ENCODE peak calls at places on chromosomes 2 and 18, in five cellular contexts. One of them, this sample, is unnamed.

GRCh38 chr2:172090044-172090946 is 5.0 kb downstream of the DLX1 start:
- DNase-seq in IMR-90: no peak
- DNase-seq in tibial nerve: no peak
- DNase-seq in CD4-positive, alpha-beta T cell: no peak
- DNase-seq in dorsolateral prefrontal cortex: no peak
- DNase-seq in this sample: no peak

GRCh38 chr2:222904557-222905258 is 43.9 kb downstream of the ACSL3 start:
- DNase-seq in IMR-90: peak
- DNase-seq in tibial nerve: no peak
- DNase-seq in CD4-positive, alpha-beta T cell: no peak
- DNase-seq in dorsolateral prefrontal cortex: no peak
- DNase-seq in this sample: no peak

GRCh38 chr18:44945847-44946490 is 265.3 kb downstream of the SETBP1 start:
- DNase-seq in IMR-90: no peak
- DNase-seq in tibial nerve: no peak
- DNase-seq in CD4-positive, alpha-beta T cell: no peak
- DNase-seq in dorsolateral prefrontal cortex: no peak
- DNase-seq in this sample: no peak

GRCh38 chr2:201407265-201407664 is 44.0 kb downstream of the TRAK2 start:
- DNase-seq in IMR-90: peak
- DNase-seq in tibial nerve: no peak
- DNase-seq in CD4-positive, alpha-beta T cell: no peak
- DNase-seq in dorsolateral prefrontal cortex: no peak
- DNase-seq in this sample: no peak

GRCh38 chr2:188665196-188665595 is 309.0 kb upstream of the COL3A1 start:
- DNase-seq in IMR-90: peak
- DNase-seq in tibial nerve: no peak
- DNase-seq in CD4-positive, alpha-beta T cell: no peak
- DNase-seq in dorsolateral prefrontal cortex: no peak
- DNase-seq in this sample: no peak

GRCh38 chr18:79608535-79608934 is 71.1 kb upstream of the CTDP1 start:
- DNase-seq in IMR-90: no peak
- DNase-seq in tibial nerve: no peak
- DNase-seq in CD4-positive, alpha-beta T cell: no peak
- DNase-seq in dorsolateral prefrontal cortex: peak
- DNase-seq in this sample: no peak

GRCh38 chr18:79519751-79520472 is 124.2 kb downstream of the NFATC1 start:
- DNase-seq in IMR-90: peak
- DNase-seq in tibial nerve: no peak
- DNase-seq in CD4-positive, alpha-beta T cell: peak
- DNase-seq in dorsolateral prefrontal cortex: no peak
- DNase-seq in this sample: no peak

GRCh38 chr2:40202798-40203400 is 249.0 kb downstream of the SLC8A1 start:
- DNase-seq in IMR-90: peak
- DNase-seq in tibial nerve: no peak
- DNase-seq in CD4-positive, alpha-beta T cell: no peak
- DNase-seq in dorsolateral prefrontal cortex: no peak
- DNase-seq in this sample: no peak

GRCh38 chr2:97354576-97354975 is 235.1 kb downstream of the ANKRD36B start:
- DNase-seq in IMR-90: no peak
- DNase-seq in tibial nerve: no peak
- DNase-seq in CD4-positive, alpha-beta T cell: no peak
- DNase-seq in dorsolateral prefrontal cortex: no peak
- DNase-seq in this sample: no peak

GRCh38 chr2:138000796-138001195 is 36.5 kb downstream of the HNMT start:
- DNase-seq in IMR-90: no peak
- DNase-seq in tibial nerve: no peak
- DNase-seq in CD4-positive, alpha-beta T cell: no peak
- DNase-seq in dorsolateral prefrontal cortex: no peak
- DNase-seq in this sample: no peak

GRCh38 chr2:19811186-19811585 is 90.6 kb downstream of the TTC32 start:
- DNase-seq in IMR-90: no peak
- DNase-seq in tibial nerve: no peak
- DNase-seq in CD4-positive, alpha-beta T cell: no peak
- DNase-seq in dorsolateral prefrontal cortex: no peak
- DNase-seq in this sample: no peak

GRCh38 chr18:46155652-46156051 is 51.5 kb downstream of the HAUS1 start:
- DNase-seq in IMR-90: peak
- DNase-seq in tibial nerve: no peak
- DNase-seq in CD4-positive, alpha-beta T cell: peak
- DNase-seq in dorsolateral prefrontal cortex: no peak
- DNase-seq in this sample: no peak

GRCh38 chr2:159725713-159726112 is 13.4 kb downstream of the MARCHF7 start:
- DNase-seq in IMR-90: no peak
- DNase-seq in tibial nerve: no peak
- DNase-seq in CD4-positive, alpha-beta T cell: no peak
- DNase-seq in dorsolateral prefrontal cortex: no peak
- DNase-seq in this sample: no peak

GRCh38 chr2:170434900-170435640 is 257.1 kb downstream of the MYO3B start:
- DNase-seq in IMR-90: no peak
- DNase-seq in tibial nerve: no peak
- DNase-seq in CD4-positive, alpha-beta T cell: no peak
- DNase-seq in dorsolateral prefrontal cortex: no peak
- DNase-seq in this sample: no peak

GRCh38 chr18:13566941-13567762 is 159.2 kb downstream of the FAM210A start:
- DNase-seq in IMR-90: no peak
- DNase-seq in tibial nerve: peak
- DNase-seq in CD4-positive, alpha-beta T cell: no peak
- DNase-seq in dorsolateral prefrontal cortex: peak
- DNase-seq in this sample: peak

GRCh38 chr2:64766841-64767669 is 113.3 kb upstream of the SERTAD2 start:
- DNase-seq in IMR-90: peak
- DNase-seq in tibial nerve: no peak
- DNase-seq in CD4-positive, alpha-beta T cell: no peak
- DNase-seq in dorsolateral prefrontal cortex: no peak
- DNase-seq in this sample: no peak

GRCh38 chr2:209425082-209426071 is 1.5 kb downstream of the MAP2 start:
- DNase-seq in IMR-90: peak
- DNase-seq in tibial nerve: no peak
- DNase-seq in CD4-positive, alpha-beta T cell: no peak
- DNase-seq in dorsolateral prefrontal cortex: peak
- DNase-seq in this sample: no peak

GRCh38 chr2:27960237-27960912 is 69.8 kb downstream of the BABAM2 start:
- DNase-seq in IMR-90: peak
- DNase-seq in tibial nerve: no peak
- DNase-seq in CD4-positive, alpha-beta T cell: no peak
- DNase-seq in dorsolateral prefrontal cortex: no peak
- DNase-seq in this sample: no peak

GRCh38 chr2:49178656-49179055 is 24.3 kb upstream of the FSHR start:
- DNase-seq in IMR-90: no peak
- DNase-seq in tibial nerve: no peak
- DNase-seq in CD4-positive, alpha-beta T cell: no peak
- DNase-seq in dorsolateral prefrontal cortex: no peak
- DNase-seq in this sample: no peak

GRCh38 chr18:54280206-54280550 is 10.9 kb downstream of the POLI start:
- DNase-seq in IMR-90: no peak
- DNase-seq in tibial nerve: no peak
- DNase-seq in CD4-positive, alpha-beta T cell: no peak
- DNase-seq in dorsolateral prefrontal cortex: no peak
- DNase-seq in this sample: no peak

GRCh38 chr2:12313445-12314118 is 403.2 kb upstream of the TRIB2 start:
- DNase-seq in IMR-90: no peak
- DNase-seq in tibial nerve: no peak
- DNase-seq in CD4-positive, alpha-beta T cell: no peak
- DNase-seq in dorsolateral prefrontal cortex: no peak
- DNase-seq in this sample: no peak

GRCh38 chr2:217075225-217075802 is 215.4 kb upstream of the TNP1 start:
- DNase-seq in IMR-90: peak
- DNase-seq in tibial nerve: peak
- DNase-seq in CD4-positive, alpha-beta T cell: no peak
- DNase-seq in dorsolateral prefrontal cortex: no peak
- DNase-seq in this sample: no peak

GRCh38 chr18:58512648-58513338 is 116.1 kb downstream of the ALPK2 start:
- DNase-seq in IMR-90: no peak
- DNase-seq in tibial nerve: no peak
- DNase-seq in CD4-positive, alpha-beta T cell: no peak
- DNase-seq in dorsolateral prefrontal cortex: no peak
- DNase-seq in this sample: no peak

GRCh38 chr18:11389281-11389680 is 220.1 kb upstream of the SLC35G4 start:
- DNase-seq in IMR-90: no peak
- DNase-seq in tibial nerve: no peak
- DNase-seq in CD4-positive, alpha-beta T cell: no peak
- DNase-seq in dorsolateral prefrontal cortex: no peak
- DNase-seq in this sample: no peak

GRCh38 chr2:132278267-132278666 is 116.5 kb upstream of the ANKRD30BL start:
- DNase-seq in IMR-90: no peak
- DNase-seq in tibial nerve: no peak
- DNase-seq in CD4-positive, alpha-beta T cell: no peak
- DNase-seq in dorsolateral prefrontal cortex: no peak
- DNase-seq in this sample: no peak

GRCh38 chr2:96431319-96431718 is 73.8 kb downstream of the NEURL3 start:
- DNase-seq in IMR-90: no peak
- DNase-seq in tibial nerve: no peak
- DNase-seq in CD4-positive, alpha-beta T cell: no peak
- DNase-seq in dorsolateral prefrontal cortex: no peak
- DNase-seq in this sample: no peak

GRCh38 chr2:16314691-16315457 is 350.8 kb downstream of the CYRIA start:
- DNase-seq in IMR-90: no peak
- DNase-seq in tibial nerve: no peak
- DNase-seq in CD4-positive, alpha-beta T cell: no peak
- DNase-seq in dorsolateral prefrontal cortex: no peak
- DNase-seq in this sample: no peak

GRCh38 chr2:217802876-217803638 is 199.7 kb downstream of the TNS1 start:
- DNase-seq in IMR-90: no peak
- DNase-seq in tibial nerve: no peak
- DNase-seq in CD4-positive, alpha-beta T cell: no peak
- DNase-seq in dorsolateral prefrontal cortex: peak
- DNase-seq in this sample: no peak

GRCh38 chr2:39550701-39551285 is 113.7 kb upstream of the MAP4K3 start:
- DNase-seq in IMR-90: peak
- DNase-seq in tibial nerve: no peak
- DNase-seq in CD4-positive, alpha-beta T cell: no peak
- DNase-seq in dorsolateral prefrontal cortex: no peak
- DNase-seq in this sample: no peak

GRCh38 chr2:161406316-161406715 is 9.8 kb upstream of the TBR1 start:
- DNase-seq in IMR-90: no peak
- DNase-seq in tibial nerve: no peak
- DNase-seq in CD4-positive, alpha-beta T cell: no peak
- DNase-seq in dorsolateral prefrontal cortex: no peak
- DNase-seq in this sample: no peak

GRCh38 chr2:157792345-157793052 is 83.6 kb downstream of the ACVR1 start:
- DNase-seq in IMR-90: peak
- DNase-seq in tibial nerve: no peak
- DNase-seq in CD4-positive, alpha-beta T cell: no peak
- DNase-seq in dorsolateral prefrontal cortex: no peak
- DNase-seq in this sample: no peak

GRCh38 chr2:233265899-233266431 is 14.5 kb downstream of the ATG16L1 start:
- DNase-seq in IMR-90: no peak
- DNase-seq in tibial nerve: no peak
- DNase-seq in CD4-positive, alpha-beta T cell: no peak
- DNase-seq in dorsolateral prefrontal cortex: no peak
- DNase-seq in this sample: no peak

GRCh38 chr2:62313433-62314227 is 117.7 kb downstream of the B3GNT2 start:
- DNase-seq in IMR-90: no peak
- DNase-seq in tibial nerve: no peak
- DNase-seq in CD4-positive, alpha-beta T cell: no peak
- DNase-seq in dorsolateral prefrontal cortex: no peak
- DNase-seq in this sample: no peak

GRCh38 chr2:74146929-74147728 is 583 bp downstream of the BOLA3 start:
- DNase-seq in IMR-90: peak
- DNase-seq in tibial nerve: no peak
- DNase-seq in CD4-positive, alpha-beta T cell: no peak
- DNase-seq in dorsolateral prefrontal cortex: no peak
- DNase-seq in this sample: no peak

GRCh38 chr2:100539221-100539620 is 23.6 kb upstream of the PDCL3 start:
- DNase-seq in IMR-90: no peak
- DNase-seq in tibial nerve: no peak
- DNase-seq in CD4-positive, alpha-beta T cell: no peak
- DNase-seq in dorsolateral prefrontal cortex: no peak
- DNase-seq in this sample: no peak

GRCh38 chr2:215744514-215744913 is 268.8 kb downstream of the MREG start:
- DNase-seq in IMR-90: no peak
- DNase-seq in tibial nerve: no peak
- DNase-seq in CD4-positive, alpha-beta T cell: no peak
- DNase-seq in dorsolateral prefrontal cortex: no peak
- DNase-seq in this sample: no peak

GRCh38 chr2:215737496-215737895 is 275.9 kb downstream of the MREG start:
- DNase-seq in IMR-90: no peak
- DNase-seq in tibial nerve: no peak
- DNase-seq in CD4-positive, alpha-beta T cell: no peak
- DNase-seq in dorsolateral prefrontal cortex: no peak
- DNase-seq in this sample: no peak

GRCh38 chr2:215736653-215737290 is 276.6 kb downstream of the MREG start:
- DNase-seq in IMR-90: peak
- DNase-seq in tibial nerve: no peak
- DNase-seq in CD4-positive, alpha-beta T cell: no peak
- DNase-seq in dorsolateral prefrontal cortex: no peak
- DNase-seq in this sample: no peak

GRCh38 chr2:215738360-215738759 is 275.0 kb downstream of the MREG start:
- DNase-seq in IMR-90: no peak
- DNase-seq in tibial nerve: no peak
- DNase-seq in CD4-positive, alpha-beta T cell: no peak
- DNase-seq in dorsolateral prefrontal cortex: no peak
- DNase-seq in this sample: no peak

DNA sequence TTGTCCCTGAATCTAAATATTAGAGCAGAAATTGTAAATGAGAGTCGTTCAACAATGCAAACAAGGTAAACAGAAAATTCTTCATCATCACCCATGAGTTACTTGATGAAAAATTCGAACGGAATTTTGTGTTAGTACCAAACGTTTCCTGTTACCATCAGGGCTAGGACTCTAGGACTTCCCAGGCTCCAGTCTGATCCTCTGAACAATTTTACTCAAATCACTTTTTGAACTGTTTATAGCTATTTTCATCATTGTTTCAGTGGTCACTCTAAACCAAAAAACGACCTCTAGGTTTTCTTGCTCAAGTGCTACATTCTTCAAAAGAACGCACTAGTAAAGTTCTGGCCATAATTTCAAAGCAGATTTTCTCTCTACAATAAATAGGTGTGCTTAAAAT is 273.3 kb downstream of the MREG start:
- DNase-seq in IMR-90: no peak
- DNase-seq in tibial nerve: no peak
- DNase-seq in CD4-positive, alpha-beta T cell: no peak
- DNase-seq in dorsolateral prefrontal cortex: no peak
- DNase-seq in this sample: no peak
- H3K27ac ChIP-seq in IMR-90: no peak
- H3K27ac ChIP-seq in tibial nerve: no peak
- H3K27ac ChIP-seq in CD4-positive, alpha-beta T cell: no peak
- H3K27ac ChIP-seq in dorsolateral prefrontal cortex: no peak
- H3K27ac ChIP-seq in this sample: no peak

GRCh38 chr2:226796012-226796839 is 3.4 kb downstream of the IRS1 start:
- DNase-seq in IMR-90: peak
- DNase-seq in tibial nerve: no peak
- DNase-seq in CD4-positive, alpha-beta T cell: no peak
- DNase-seq in dorsolateral prefrontal cortex: no peak
- DNase-seq in this sample: no peak
- H3K27ac ChIP-seq in IMR-90: peak
- H3K27ac ChIP-seq in tibial nerve: peak
- H3K27ac ChIP-seq in CD4-positive, alpha-beta T cell: no peak
- H3K27ac ChIP-seq in dorsolateral prefrontal cortex: no peak
- H3K27ac ChIP-seq in this sample: no peak

GRCh38 chr2:119229716-119230115 is 6.1 kb downstream of the STEAP3 start:
- DNase-seq in IMR-90: no peak
- DNase-seq in tibial nerve: no peak
- DNase-seq in CD4-positive, alpha-beta T cell: no peak
- DNase-seq in dorsolateral prefrontal cortex: no peak
- DNase-seq in this sample: no peak
- H3K27ac ChIP-seq in IMR-90: no peak
- H3K27ac ChIP-seq in tibial nerve: no peak
- H3K27ac ChIP-seq in CD4-positive, alpha-beta T cell: no peak
- H3K27ac ChIP-seq in dorsolateral prefrontal cortex: no peak
- H3K27ac ChIP-seq in this sample: no peak

GRCh38 chr2:120528693-120529076 is 182.7 kb downstream of the INHBB start:
- DNase-seq in IMR-90: no peak
- DNase-seq in tibial nerve: no peak
- DNase-seq in CD4-positive, alpha-beta T cell: no peak
- DNase-seq in dorsolateral prefrontal cortex: no peak
- DNase-seq in this sample: no peak
- H3K27ac ChIP-seq in IMR-90: no peak
- H3K27ac ChIP-seq in tibial nerve: no peak
- H3K27ac ChIP-seq in CD4-positive, alpha-beta T cell: no peak
- H3K27ac ChIP-seq in dorsolateral prefrontal cortex: no peak
- H3K27ac ChIP-seq in this sample: no peak